ENCODE peak calls at places on chromosomes 13 and 19, in eight cellular contexts. One of them, this sample, is unnamed.

GRCh38 chr13:38763446-38764381 is 76.8 kb downstream of the FREM2 start:
- DNase-seq in uterus: no peak
- DNase-seq in Peyer's patch: no peak
- DNase-seq in cardiac muscle cell: peak; percentile 66
- DNase-seq in PC-9: peak; percentile 38
- DNase-seq in fibroblast of lung: peak; percentile 38
- DNase-seq in spleen: no peak
- DNase-seq in thoracic aorta: no peak
- DNase-seq in this sample: no peak

GRCh38 chr13:99916366-99917103 is 55.0 kb downstream of the ZIC5 start:
- DNase-seq in uterus: no peak
- DNase-seq in Peyer's patch: no peak
- DNase-seq in cardiac muscle cell: peak; percentile 79
- DNase-seq in PC-9: peak; percentile 71
- DNase-seq in fibroblast of lung: peak; percentile 59
- DNase-seq in spleen: no peak
- DNase-seq in thoracic aorta: no peak
- DNase-seq in this sample: no peak

GRCh38 chr19:17948967-17949930 is 16.4 kb downstream of the CCDC124 start:
- DNase-seq in uterus: no peak
- DNase-seq in Peyer's patch: no peak
- DNase-seq in cardiac muscle cell: no peak
- DNase-seq in PC-9: no peak
- DNase-seq in fibroblast of lung: no peak
- DNase-seq in spleen: peak; percentile 78
- DNase-seq in thoracic aorta: no peak
- DNase-seq in this sample: peak; percentile 76

GRCh38 chr19:16303755-16304154 is 20.9 kb upstream of the KLF2 start:
- DNase-seq in uterus: peak; percentile 81
- DNase-seq in Peyer's patch: no peak
- DNase-seq in cardiac muscle cell: peak; percentile 81
- DNase-seq in PC-9: no peak
- DNase-seq in fibroblast of lung: peak; percentile 40
- DNase-seq in spleen: no peak
- DNase-seq in thoracic aorta: no peak
- DNase-seq in this sample: peak; percentile 33

GRCh38 chr13:75798353-75799245 is 162.5 kb downstream of the LMO7 start:
- DNase-seq in uterus: no peak
- DNase-seq in Peyer's patch: no peak
- DNase-seq in cardiac muscle cell: peak; percentile 35
- DNase-seq in PC-9: peak; percentile 46
- DNase-seq in fibroblast of lung: peak; percentile 73
- DNase-seq in spleen: no peak
- DNase-seq in thoracic aorta: no peak
- DNase-seq in this sample: no peak

GRCh38 chr13:30034448-30034795 is 184.0 kb upstream of the UBL3 start:
- DNase-seq in uterus: no peak
- DNase-seq in Peyer's patch: no peak
- DNase-seq in cardiac muscle cell: peak; percentile 24
- DNase-seq in PC-9: no peak
- DNase-seq in fibroblast of lung: peak; percentile 25
- DNase-seq in spleen: no peak
- DNase-seq in thoracic aorta: no peak
- DNase-seq in this sample: no peak

GRCh38 chr13:25371608-25372274 is at the start of gene ATP8A2:
- DNase-seq in uterus: no peak
- DNase-seq in Peyer's patch: no peak
- DNase-seq in cardiac muscle cell: no peak
- DNase-seq in PC-9: no peak
- DNase-seq in fibroblast of lung: peak; percentile 5
- DNase-seq in spleen: no peak
- DNase-seq in thoracic aorta: no peak
- DNase-seq in this sample: no peak

GRCh38 chr13:42334329-42334706 is 62.4 kb downstream of the AKAP11 start:
- DNase-seq in uterus: no peak
- DNase-seq in Peyer's patch: no peak
- DNase-seq in cardiac muscle cell: no peak
- DNase-seq in PC-9: no peak
- DNase-seq in fibroblast of lung: no peak
- DNase-seq in spleen: no peak
- DNase-seq in thoracic aorta: no peak
- DNase-seq in this sample: no peak

GRCh38 chr19:18239303-18239702 is 13.1 kb upstream of the PDE4C start:
- DNase-seq in uterus: no peak
- DNase-seq in Peyer's patch: no peak
- DNase-seq in cardiac muscle cell: peak; percentile 12
- DNase-seq in PC-9: no peak
- DNase-seq in fibroblast of lung: no peak
- DNase-seq in spleen: no peak
- DNase-seq in thoracic aorta: no peak
- DNase-seq in this sample: no peak

GRCh38 chr13:91247768-91248167 is 99.7 kb upstream of the MIR17HG start:
- DNase-seq in uterus: no peak
- DNase-seq in Peyer's patch: no peak
- DNase-seq in cardiac muscle cell: peak; percentile 5
- DNase-seq in PC-9: no peak
- DNase-seq in fibroblast of lung: no peak
- DNase-seq in spleen: no peak
- DNase-seq in thoracic aorta: no peak
- DNase-seq in this sample: no peak

GRCh38 chr13:33832872-33833271 is 14.9 kb downstream of the RFC3 start:
- DNase-seq in uterus: no peak
- DNase-seq in Peyer's patch: no peak
- DNase-seq in cardiac muscle cell: no peak
- DNase-seq in PC-9: no peak
- DNase-seq in fibroblast of lung: no peak
- DNase-seq in spleen: no peak
- DNase-seq in thoracic aorta: no peak
- DNase-seq in this sample: no peak

GRCh38 chr19:12052057-12052570 is 647 bp downstream of the ZNF878 start:
- DNase-seq in uterus: no peak
- DNase-seq in Peyer's patch: no peak
- DNase-seq in cardiac muscle cell: no peak
- DNase-seq in PC-9: no peak
- DNase-seq in fibroblast of lung: peak; percentile 23
- DNase-seq in spleen: no peak
- DNase-seq in thoracic aorta: no peak
- DNase-seq in this sample: no peak

GRCh38 chr19:47619763-47620162 is 10.8 kb downstream of the BICRA start:
- DNase-seq in uterus: no peak
- DNase-seq in Peyer's patch: no peak
- DNase-seq in cardiac muscle cell: no peak
- DNase-seq in PC-9: no peak
- DNase-seq in fibroblast of lung: peak; percentile 74
- DNase-seq in spleen: no peak
- DNase-seq in thoracic aorta: no peak
- DNase-seq in this sample: no peak

DNA sequence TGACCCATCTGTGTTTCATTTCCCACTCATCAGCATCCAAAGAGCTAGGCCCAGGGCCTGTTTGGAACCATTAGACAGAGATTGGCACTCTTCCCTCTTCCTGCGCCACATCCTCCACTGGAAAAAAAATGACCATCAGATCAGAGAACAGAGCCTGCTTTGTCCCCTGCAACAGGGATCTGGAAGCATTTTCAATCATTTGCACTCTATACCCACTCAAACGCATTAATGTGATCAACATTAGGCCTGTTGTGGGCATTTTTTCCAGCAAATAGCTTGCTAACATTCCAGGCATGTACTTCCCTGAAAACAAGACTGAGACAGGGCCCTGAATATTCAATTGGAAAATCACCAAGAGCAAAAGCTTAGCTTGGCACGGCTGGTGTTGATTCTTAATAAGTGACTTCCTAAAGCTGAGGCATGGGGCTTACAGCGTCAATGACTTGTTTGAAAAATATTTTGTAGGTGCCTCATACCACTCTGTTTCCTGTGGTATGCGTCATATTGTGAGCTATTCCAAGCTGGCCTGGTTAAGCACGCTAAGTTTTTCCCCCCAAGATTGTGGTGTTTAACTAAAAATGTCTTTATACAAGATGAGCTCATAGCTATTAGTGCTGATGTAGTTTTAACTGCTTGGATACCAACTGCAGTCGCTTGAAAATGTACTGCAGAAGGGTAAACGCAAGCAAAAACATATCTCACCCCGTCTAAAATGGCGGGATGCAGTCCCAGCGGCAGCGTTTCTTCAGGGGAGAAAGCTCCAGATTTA is 404.4 kb downstream of the SPRY2 start:
- DNase-seq in uterus: peak; percentile 17
- DNase-seq in Peyer's patch: no peak
- DNase-seq in cardiac muscle cell: peak; percentile 98
- DNase-seq in PC-9: peak; percentile 98
- DNase-seq in fibroblast of lung: peak; percentile 100
- DNase-seq in spleen: no peak
- DNase-seq in thoracic aorta: peak; percentile 53
- DNase-seq in this sample: peak; percentile 10
- H3K27ac ChIP-seq in uterus: no peak overlapping the region
- H3K27ac ChIP-seq in Peyer's patch: no peak overlapping the region
- H3K27ac ChIP-seq in cardiac muscle cell: no peak overlapping the region
- H3K27ac ChIP-seq in PC-9: peak overlapping the region; percentile 92
- H3K27ac ChIP-seq in fibroblast of lung: peak overlapping the region; percentile 97
- H3K27ac ChIP-seq in spleen: peak overlapping the region; percentile 31
- H3K27ac ChIP-seq in thoracic aorta: peak overlapping the region; percentile 93
- H3K27ac ChIP-seq in this sample: peak overlapping the region; percentile 79

DNA sequence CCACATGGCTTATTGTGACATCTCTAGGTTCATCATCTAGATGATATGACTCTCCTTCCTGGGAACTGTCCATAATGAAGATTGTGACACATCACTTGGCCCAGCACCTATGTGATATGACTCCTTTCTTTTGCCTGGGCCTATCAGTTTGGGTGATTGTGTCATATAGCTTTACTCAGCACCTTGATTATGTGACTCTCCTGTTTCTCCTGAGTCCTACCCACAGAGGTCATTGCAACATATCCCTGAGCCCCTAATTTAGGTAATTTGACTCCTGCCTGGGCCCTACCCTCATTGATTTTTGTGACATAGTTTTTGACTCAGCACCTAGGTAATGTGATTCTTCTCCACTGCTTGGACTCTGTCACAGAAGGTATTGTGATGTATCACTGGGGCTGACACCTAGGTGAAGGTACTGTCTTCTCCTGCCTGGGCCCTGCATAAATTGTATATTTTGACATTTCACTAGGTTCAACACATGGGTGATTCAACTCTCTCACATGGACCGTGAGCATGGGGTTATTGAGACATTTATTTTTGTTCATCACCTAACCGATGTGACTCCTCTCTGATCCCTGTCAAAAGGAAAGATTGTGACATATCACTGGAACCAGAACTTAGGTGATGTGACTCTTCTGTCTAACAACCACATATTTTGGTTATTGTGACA is 26.2 kb upstream of the ZNF254 start:
- DNase-seq in uterus: no peak
- DNase-seq in Peyer's patch: no peak
- DNase-seq in cardiac muscle cell: no peak
- DNase-seq in PC-9: peak; percentile 90
- DNase-seq in fibroblast of lung: no peak
- DNase-seq in spleen: no peak
- DNase-seq in thoracic aorta: no peak
- DNase-seq in this sample: no peak
- H3K4me1 ChIP-seq in uterus: no peaks in the 10 kb centered on the region
- H3K4me1 ChIP-seq in Peyer's patch: no peaks in the 10 kb centered on the region
- H3K4me1 ChIP-seq in cardiac muscle cell: no peaks in the 10 kb centered on the region
- H3K4me1 ChIP-seq in PC-9: peaks cover 16% of the 10 kb centered on the region
- H3K4me1 ChIP-seq in fibroblast of lung: no peaks in the 10 kb centered on the region
- H3K4me1 ChIP-seq in spleen: no peaks in the 10 kb centered on the region
- H3K4me1 ChIP-seq in thoracic aorta: no peaks in the 10 kb centered on the region
- H3K4me1 ChIP-seq in this sample: no peaks in the 10 kb centered on the region

GRCh38 chr19:33383722-33384292 is 10.3 kb downstream of the CEBPG start:
- DNase-seq in uterus: no peak
- DNase-seq in Peyer's patch: no peak
- DNase-seq in cardiac muscle cell: no peak
- DNase-seq in PC-9: no peak
- DNase-seq in fibroblast of lung: no peak
- DNase-seq in spleen: no peak
- DNase-seq in thoracic aorta: no peak
- DNase-seq in this sample: no peak

GRCh38 chr19:33382006-33382405 is 8.5 kb downstream of the CEBPG start:
- DNase-seq in uterus: no peak
- DNase-seq in Peyer's patch: no peak
- DNase-seq in cardiac muscle cell: no peak
- DNase-seq in PC-9: no peak
- DNase-seq in fibroblast of lung: no peak
- DNase-seq in spleen: no peak
- DNase-seq in thoracic aorta: no peak
- DNase-seq in this sample: no peak

GRCh38 chr19:33379151-33379829 is 5.8 kb downstream of the CEBPG start:
- DNase-seq in uterus: no peak
- DNase-seq in Peyer's patch: no peak
- DNase-seq in cardiac muscle cell: no peak
- DNase-seq in PC-9: no peak
- DNase-seq in fibroblast of lung: no peak
- DNase-seq in spleen: no peak
- DNase-seq in thoracic aorta: no peak
- DNase-seq in this sample: no peak

GRCh38 chr19:33377586-33378475 is 4.3 kb downstream of the CEBPG start:
- DNase-seq in uterus: no peak
- DNase-seq in Peyer's patch: no peak
- DNase-seq in cardiac muscle cell: no peak
- DNase-seq in PC-9: no peak
- DNase-seq in fibroblast of lung: peak; percentile 15
- DNase-seq in spleen: no peak
- DNase-seq in thoracic aorta: no peak
- DNase-seq in this sample: no peak

DNA sequence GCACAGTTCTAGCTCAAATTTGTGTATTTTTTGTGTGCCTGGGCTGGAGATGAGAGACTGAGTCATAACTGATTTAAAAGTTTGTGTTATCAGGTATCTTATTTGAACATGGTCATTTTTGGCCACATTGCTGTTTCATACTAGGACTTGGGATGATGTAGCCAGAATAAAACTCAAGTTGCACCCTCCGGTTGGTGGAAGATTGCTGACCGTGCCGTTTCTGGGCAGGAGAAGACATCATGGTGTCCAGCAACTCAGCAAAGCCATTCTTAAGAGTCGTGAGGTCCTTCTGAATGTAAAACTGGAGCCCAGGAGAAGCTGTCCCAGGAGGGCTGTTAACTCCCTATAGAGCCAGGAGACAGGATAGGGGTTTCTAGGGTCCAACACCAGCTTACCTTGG is 7.6 kb downstream of the CEBPG start:
- DNase-seq in uterus: no peak
- DNase-seq in Peyer's patch: no peak
- DNase-seq in cardiac muscle cell: no peak
- DNase-seq in PC-9: no peak
- DNase-seq in fibroblast of lung: no peak
- DNase-seq in spleen: no peak
- DNase-seq in thoracic aorta: no peak
- DNase-seq in this sample: no peak
- H3K27ac ChIP-seq in uterus: no peak overlapping the region
- H3K27ac ChIP-seq in Peyer's patch: no peak overlapping the region
- H3K27ac ChIP-seq in cardiac muscle cell: no peak overlapping the region
- H3K27ac ChIP-seq in PC-9: no peak overlapping the region
- H3K27ac ChIP-seq in fibroblast of lung: no peak overlapping the region
- H3K27ac ChIP-seq in spleen: no peak overlapping the region
- H3K27ac ChIP-seq in thoracic aorta: no peak overlapping the region
- H3K27ac ChIP-seq in this sample: no peak overlapping the region

DNA sequence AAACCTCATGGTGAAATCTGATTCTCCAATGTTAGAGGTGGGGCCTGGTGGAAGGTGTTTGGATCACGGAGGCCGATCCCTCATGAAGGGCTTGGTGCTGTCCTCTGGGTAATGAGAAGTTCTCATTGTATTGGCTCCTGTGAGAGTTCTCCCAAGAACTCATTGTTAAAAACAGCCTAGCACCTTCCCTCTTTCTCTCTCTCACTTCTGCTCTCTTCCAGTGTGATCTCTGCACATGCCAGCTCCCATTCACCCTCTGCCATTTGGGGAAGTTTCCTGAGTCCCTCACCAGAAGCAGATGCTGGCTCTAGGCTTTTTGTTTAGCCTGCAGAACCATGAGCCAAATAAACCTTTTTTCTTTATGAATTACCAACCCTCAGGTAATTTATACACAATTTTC is 3.1 kb upstream of the SUCLA2 start:
- DNase-seq in uterus: no peak
- DNase-seq in Peyer's patch: no peak
- DNase-seq in cardiac muscle cell: no peak
- DNase-seq in PC-9: no peak
- DNase-seq in fibroblast of lung: no peak
- DNase-seq in spleen: no peak
- DNase-seq in thoracic aorta: no peak
- DNase-seq in this sample: no peak
- H3K4me1 ChIP-seq in uterus: peaks cover 3% of the 10 kb centered on the region
- H3K4me1 ChIP-seq in Peyer's patch: no peaks in the 10 kb centered on the region
- H3K4me1 ChIP-seq in cardiac muscle cell: peaks cover 6% of the 10 kb centered on the region
- H3K4me1 ChIP-seq in PC-9: peaks cover 48% of the 10 kb centered on the region
- H3K4me1 ChIP-seq in fibroblast of lung: peaks cover 3% of the 10 kb centered on the region
- H3K4me1 ChIP-seq in spleen: peaks cover 7% of the 10 kb centered on the region
- H3K4me1 ChIP-seq in thoracic aorta: peaks cover 8% of the 10 kb centered on the region
- H3K4me1 ChIP-seq in this sample: no peaks in the 10 kb centered on the region

This sample was measured in kidney.